ENCODE peak calls at places on chromosomes 1 and 21, in four cellular contexts. L, J, V and W are unnamed samples.

GRCh38 chr1:51188230-51188629 is 47.8 kb upstream of the RNF11 start:
- DNase-seq in L (no peak), J (no peak), V (no peak), W (no peak)

GRCh38 chr1:164830628-164831027 is 271.6 kb downstream of the PBX1 start:
- DNase-seq in L (no peak), J (no peak), V (no peak), W (no peak)

GRCh38 chr1:246703581-246703980 is 20.6 kb upstream of the SCCPDH start:
- DNase-seq in V (no peak), J (no peak), L (no peak), W (no peak)

GRCh38 chr1:229087339-229087738 is 183.6 kb upstream of the RAB4A start:
- DNase-seq in J (no peak), V (no peak), L (no peak), W (no peak)

GRCh38 chr1:236084386-236084730 is 19.5 kb upstream of the NID1 start:
- DNase-seq in J (no peak), L (no peak), V (no peak), W (no peak)

GRCh38 chr1:1419812-1420653 is 1.0 kb downstream of the ANKRD65 start:
- DNase-seq in J (no peak), L (no peak), V (no peak), W (no peak)

GRCh38 chr1:248858096-248858890 is 592 bp downstream of the ZNF692 start:
- DNase-seq in V (peak; percentile 63), J (peak; percentile 39), L (peak; percentile 76), W (peak; percentile 87)

GRCh38 chr1:168903237-168903830 is 174.3 kb upstream of the DPT start:
- DNase-seq in J (no peak), V (no peak), L (no peak), W (no peak)

GRCh38 chr1:52665173-52666020 is 32.4 kb downstream of the SHISAL2A start:
- DNase-seq in V (no peak), L (no peak), J (no peak), W (no peak)

GRCh38 chr1:151888972-151889570 is 20.2 kb downstream of the THEM4 start:
- DNase-seq in V (no peak), J (no peak), L (peak; percentile 41), W (no peak)

GRCh38 chr1:67214420-67215174 is 48.3 kb downstream of the IL23R start:
- DNase-seq in V (peak; percentile 23), J (no peak), L (no peak), W (no peak)

GRCh38 chr1:34292472-34292871 is 115.8 kb downstream of the C1orf94 start:
- DNase-seq in L (no peak), J (no peak), V (no peak), W (peak; percentile 2)

GRCh38 chr21:46437096-46437498 is 21.6 kb upstream of the DIP2A start:
- DNase-seq in V (no peak), J (no peak), L (no peak), W (no peak)

GRCh38 chr1:237227507-237227906 is 185.5 kb downstream of the RYR2 start:
- DNase-seq in J (no peak), L (no peak), V (no peak), W (no peak)

GRCh38 chr1:162359523-162360236 is 17.0 kb downstream of the SPATA46 start:
- DNase-seq in J (no peak), L (no peak), V (no peak), W (no peak)

GRCh38 chr1:207565546-207566468 is 69.8 kb downstream of the CR1 start:
- DNase-seq in V (no peak), J (no peak), L (no peak), W (no peak)

GRCh38 chr1:29984544-29985375 is 738.6 kb downstream of the MATN1 start:
- DNase-seq in V (no peak), J (no peak), L (no peak), W (no peak)

GRCh38 chr1:36166938-36167910 is 11.3 kb downstream of the MAP7D1 start:
- DNase-seq in L (no peak), V (no peak), J (no peak), W (no peak)

GRCh38 chr21:36097427-36098230 is 27.8 kb downstream of the CBR1 start:
- DNase-seq in V (no peak), L (no peak), J (no peak), W (no peak)

GRCh38 chr1:240906477-240906876 is 294.5 kb upstream of the GREM2 start:
- DNase-seq in V (no peak), L (no peak), J (no peak), W (no peak)

GRCh38 chr1:162161921-162162550 is 92.5 kb downstream of the NOS1AP start:
- DNase-seq in L (no peak), V (no peak), J (no peak), W (no peak)

GRCh38 chr1:47440849-47441170 is 3.0 kb downstream of the FOXD2 start:
- DNase-seq in V (no peak), L (no peak), J (no peak), W (no peak)

GRCh38 chr1:116286541-116286971 is 86.5 kb upstream of the ATP1A1 start:
- DNase-seq in L (no peak), V (peak; percentile 24), J (no peak), W (no peak)

GRCh38 chr21:19049567-19049966 is 646.0 kb upstream of the TMPRSS15 start:
- DNase-seq in J (no peak), V (no peak), L (no peak), W (no peak)

GRCh38 chr1:147214842-147215539 is 10.1 kb downstream of the FMO5 start:
- DNase-seq in J (no peak), V (no peak), L (no peak), W (no peak)

GRCh38 chr1:117636637-117637425 is 31.0 kb downstream of the TENT5C start:
- DNase-seq in L (no peak), V (no peak), J (no peak), W (no peak)

GRCh38 chr1:30600258-30600657 is 123.1 kb downstream of the MATN1 start:
- DNase-seq in L (no peak), J (no peak), V (no peak), W (no peak)

GRCh38 chr1:154154534-154155181 is at the start of gene NUP210L:
- DNase-seq in V (no peak), L (no peak), J (peak; percentile 23), W (peak; percentile 34)

GRCh38 chr1:41431490-41432350 is 52.8 kb downstream of the EDN2 start:
- DNase-seq in J (no peak), V (no peak), L (no peak), W (peak; percentile 27)

GRCh38 chr1:164064501-164064900 is 494.5 kb upstream of the PBX1 start:
- DNase-seq in V (no peak), J (no peak), L (peak; percentile 4), W (no peak)

GRCh38 chr1:167566766-167567165 is 13.2 kb upstream of the CREG1 start:
- DNase-seq in J (no peak), L (no peak), V (no peak), W (no peak)

GRCh38 chr1:247290576-247290975 is 34.7 kb downstream of the VN1R5 start:
- DNase-seq in J (no peak), V (no peak), L (no peak), W (no peak)

GRCh38 chr1:172450524-172450885 is 6.6 kb upstream of the PIGC start:
- DNase-seq in J (no peak), V (peak; percentile 65), L (peak; percentile 12), W (no peak)

GRCh38 chr1:2128189-2128901 is 66.2 kb downstream of the FAAP20 start:
- DNase-seq in J (no peak), V (no peak), L (no peak), W (no peak)

GRCh38 chr21:39842741-39843146 is 24.5 kb upstream of the PCP4 start:
- DNase-seq in L (no peak), J (no peak), V (no peak), W (no peak)

GRCh38 chr21:41364308-41364707 is 2.5 kb downstream of the MX2 start:
- DNase-seq in J (no peak), V (no peak), L (no peak), W (no peak)

GRCh38 chr1:234709473-234710279 is 99.7 kb upstream of the IRF2BP2 start:
- DNase-seq in J (no peak), L (no peak), V (no peak), W (no peak)

GRCh38 chr1:207999274-207999915 is 88.5 kb upstream of the CD34 start:
- DNase-seq in J (no peak), V (no peak), L (no peak), W (no peak)

DNA sequence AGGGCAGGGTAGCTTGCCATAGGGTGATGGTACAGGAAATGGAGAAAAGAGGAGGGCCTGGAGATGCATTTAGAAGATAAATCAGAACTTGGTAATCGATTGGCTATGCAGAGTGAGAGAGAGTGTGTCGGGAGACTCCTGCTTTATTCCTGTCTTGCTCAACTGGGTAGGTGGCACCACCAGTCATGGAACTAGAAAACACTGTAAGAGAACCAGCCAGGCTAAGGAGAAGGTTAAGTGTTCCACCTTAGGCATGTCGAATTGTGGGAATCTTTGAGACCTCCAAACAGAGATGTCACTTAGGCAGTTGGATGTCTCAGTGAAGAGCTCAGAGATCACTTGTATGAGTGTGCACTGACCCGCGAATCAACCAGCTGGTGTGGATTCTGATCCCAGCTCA is 28.7 kb upstream of the RD3 start:
- DNase-seq in V (peak; percentile 54), J (no peak), L (no peak), W (no peak)
- TF ChIP-seq PHF8 in V (no peak), J (no peak), L (no peak), W (no peak)

GRCh38 chr1:31752258-31752657 is 11.9 kb downstream of the ADGRB2 start:
- DNase-seq in V (no peak), L (no peak), J (no peak), W (no peak)
- TF ChIP-seq PHF8 in V (no peak), L (no peak), J (no peak), W (no peak)

DNA sequence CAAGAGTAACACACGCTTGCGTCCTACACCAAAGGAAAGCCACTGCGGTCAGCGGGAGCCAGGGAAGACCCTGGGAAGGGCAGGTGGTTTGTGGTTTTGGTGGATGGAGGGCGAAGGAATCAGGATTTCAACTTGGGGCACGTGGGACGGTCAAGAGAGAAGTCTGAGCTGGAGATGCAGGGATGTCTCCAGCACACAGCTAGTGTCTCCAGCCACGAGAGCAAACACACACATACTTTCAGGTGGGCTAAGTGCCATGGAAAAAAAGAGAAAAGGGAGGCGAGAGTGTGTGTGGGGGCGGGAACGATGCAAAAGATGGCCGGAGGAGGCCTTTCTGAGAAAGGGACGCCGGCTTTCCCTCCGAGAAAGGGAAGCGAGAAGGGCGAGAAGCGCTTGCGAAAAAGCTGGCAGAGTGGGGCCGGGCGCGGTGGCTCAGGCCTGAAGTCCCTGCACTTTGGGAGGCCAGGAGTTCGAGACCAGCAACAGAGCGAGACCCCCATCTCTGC is 1.4 kb upstream of the SRRM1 start:
- DNase-seq in V (no peak), L (no peak), J (no peak), W (peak; percentile 61)
- TF ChIP-seq PHF8 in V (no peak), L (no peak), J (no peak), W (no peak)

DNA sequence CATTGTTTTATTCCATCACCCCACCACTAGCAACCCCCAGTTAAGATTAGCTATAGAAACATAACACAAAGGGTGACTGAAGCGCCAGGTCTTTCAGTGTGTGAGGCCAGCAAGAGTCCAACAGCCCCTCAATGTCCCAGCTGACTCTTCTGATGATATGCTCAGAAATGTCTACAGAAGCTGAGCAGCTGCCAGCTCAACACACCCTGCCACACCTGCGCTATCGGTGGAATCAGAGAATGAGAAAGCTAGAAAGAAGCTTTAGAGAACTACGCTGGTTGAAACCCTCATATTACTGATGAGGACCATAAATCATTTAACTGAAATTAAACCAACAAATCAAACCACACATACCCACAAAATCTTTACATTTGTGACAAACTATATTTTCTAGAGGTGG is 116.2 kb downstream of the SLC45A1 start:
- DNase-seq in J (no peak), L (no peak), V (no peak), W (no peak)
- TF ChIP-seq PHF8 in J (no peak), L (no peak), V (no peak), W (no peak)

GRCh38 chr1:12678350-12678749 is 34.5 kb downstream of the AADACL4 start:
- DNase-seq in V (no peak), L (no peak), J (no peak), W (no peak)
- TF ChIP-seq PHF8 in V (no peak), L (no peak), J (no peak), W (no peak)